ENCODE peak calls at places on chromosomes 12 and 14, in nine cellular contexts. R is A549; Y is AG04450; L is CD8-positive, alpha-beta T cell; V is psoas muscle; T is neural progenitor cell; C is AG10803; J is HepG2; B is fibroblast of the aortic adventitia. Q is an unnamed sample.

GRCh38 chr12:87671757-87672156 is 357.4 kb downstream of the C12orf50 start:
- DNase-seq in L (no peak), T (no peak), B (no peak), J (no peak), R (no peak), V (no peak), Y (no peak), C (peak), Q (no peak)

GRCh38 chr14:81594012-81594411 is 60.4 kb upstream of the SEL1L start:
- DNase-seq in J (peak), Y (no peak), V (no peak), C (no peak), B (no peak), R (no peak), T (peak), L (no peak), Q (no peak)

GRCh38 chr12:71045781-71046180 is 112.0 kb downstream of the TSPAN8 start:
- DNase-seq in T (no peak), B (peak), R (peak), L (no peak), Y (no peak), J (no peak), C (peak), V (no peak), Q (peak)

GRCh38 chr12:108833757-108834472 is 23.5 kb downstream of the SSH1 start:
- DNase-seq in V (peak), B (peak), Y (no peak), L (no peak), T (no peak), C (peak), J (no peak), R (no peak), Q (peak)

GRCh38 chr12:21697829-21698630 is 40.4 kb upstream of the LDHB start:
- DNase-seq in B (peak), R (peak), Y (peak), C (peak), J (peak), V (no peak), L (no peak), T (peak), Q (peak)

GRCh38 chr14:33589334-33589733 is 361.5 kb downstream of the EGLN3 start:
- DNase-seq in B (peak), T (no peak), R (no peak), J (no peak), C (peak), Y (no peak), L (no peak), V (no peak), Q (peak)

GRCh38 chr14:56487090-56487667 is 92.4 kb upstream of the TMEM260 start:
- DNase-seq in Y (no peak), V (no peak), L (no peak), B (peak), T (peak), J (no peak), C (peak), R (peak), Q (peak)

GRCh38 chr12:124463341-124463861 is 104.0 kb downstream of the NCOR2 start:
- DNase-seq in J (no peak), C (no peak), V (no peak), L (no peak), T (peak), R (no peak), Y (no peak), B (no peak), Q (peak)

GRCh38 chr14:95255487-95255886 is 64.2 kb downstream of the CLMN start:
- DNase-seq in J (no peak), C (peak), Y (no peak), L (no peak), V (no peak), B (peak), T (peak), R (peak), Q (no peak)

GRCh38 chr12:50283924-50284236 is 560 bp upstream of the LIMA1 start:
- DNase-seq in T (no peak), C (peak), V (no peak), J (no peak), Y (no peak), B (peak), L (no peak), R (no peak), Q (no peak)

GRCh38 chr14:77620222-77620865 is 3.9 kb upstream of the SPTLC2 start:
- DNase-seq in B (no peak), Y (no peak), C (no peak), J (no peak), R (no peak), V (no peak), L (no peak), T (no peak), Q (no peak)

GRCh38 chr14:84544486-84544885 is 985.5 kb upstream of the FLRT2 start:
- DNase-seq in J (no peak), Y (no peak), L (no peak), R (no peak), C (no peak), T (no peak), B (no peak), V (no peak), Q (no peak)

GRCh38 chr12:93959657-93960056 is 188.7 kb upstream of the PLXNC1 start:
- DNase-seq in T (no peak), V (no peak), C (no peak), J (no peak), B (no peak), R (peak), L (no peak), Y (no peak), Q (no peak)

GRCh38 chr14:78633747-78634146 is 463.6 kb downstream of the NRXN3 start:
- DNase-seq in J (no peak), C (no peak), B (no peak), Y (no peak), V (no peak), T (peak), R (no peak), L (no peak), Q (no peak)

GRCh38 chr12:102483466-102483865 is 3.1 kb upstream of the IGF1 start:
- DNase-seq in Y (no peak), B (no peak), L (no peak), C (no peak), R (no peak), V (no peak), J (no peak), T (no peak), Q (no peak)

GRCh38 chr14:70567791-70568190 is 32.7 kb downstream of the MED6 start:
- DNase-seq in T (peak), Y (peak), B (peak), V (no peak), C (peak), J (peak), R (peak), L (no peak), Q (peak)

GRCh38 chr12:3119192-3119744 is 42.1 kb downstream of the TSPAN9 start:
- DNase-seq in L (no peak), Y (no peak), B (no peak), J (no peak), T (no peak), C (peak), R (no peak), V (no peak), Q (peak)

GRCh38 chr12:98295681-98296080 is 219.7 kb upstream of the TMPO start:
- DNase-seq in J (no peak), B (no peak), T (no peak), C (peak), L (no peak), V (no peak), R (no peak), Y (no peak), Q (no peak)

GRCh38 chr12:12481636-12482035 is 81.0 kb downstream of the DUSP16 start:
- DNase-seq in V (no peak), C (no peak), J (no peak), Y (no peak), B (no peak), L (no peak), T (no peak), R (no peak), Q (no peak)

GRCh38 chr14:101972126-101972785 is 7.9 kb downstream of the DYNC1H1 start:
- DNase-seq in J (peak), R (peak), T (no peak), Y (peak), L (no peak), B (peak), C (peak), V (peak), Q (peak)

GRCh38 chr14:95220663-95221231 is 63.4 kb upstream of the DICER1 start:
- DNase-seq in T (peak), V (no peak), R (no peak), C (peak), J (no peak), L (no peak), Y (no peak), B (peak), Q (peak)

GRCh38 chr12:48021485-48022179 is 17.4 kb upstream of the COL2A1 start:
- DNase-seq in J (no peak), L (no peak), B (no peak), V (no peak), Y (no peak), R (peak), C (no peak), T (peak), Q (peak)

GRCh38 chr12:108721824-108722223 is 9.5 kb downstream of the CORO1C start:
- DNase-seq in J (no peak), Y (no peak), R (no peak), B (no peak), V (no peak), C (no peak), T (no peak), L (no peak), Q (no peak)

GRCh38 chr12:38555620-38556596 is 239.3 kb downstream of the ALG10B start:
- DNase-seq in Y (no peak), T (no peak), J (no peak), R (peak), L (no peak), B (no peak), V (no peak), C (no peak), Q (no peak)

GRCh38 chr14:69481815-69482568 is 2.5 kb upstream of the PLEKHD1 start:
- DNase-seq in J (no peak), T (no peak), C (no peak), B (no peak), V (no peak), R (no peak), Y (no peak), L (no peak), Q (no peak)

GRCh38 chr12:63917864-63918742 is 73.6 kb downstream of the SRGAP1 start:
- DNase-seq in Y (peak), L (no peak), V (no peak), T (no peak), C (peak), R (peak), B (peak), J (peak), Q (peak)

GRCh38 chr14:92792885-92793284 is 1.2 kb upstream of the GOLGA5 start:
- DNase-seq in J (no peak), V (no peak), R (peak), L (no peak), B (no peak), Y (no peak), T (peak), C (peak), Q (no peak)

GRCh38 chr12:56084958-56085543 is 5.1 kb downstream of the ERBB3 start:
- DNase-seq in R (peak), L (no peak), Y (no peak), V (peak), J (no peak), B (no peak), T (peak), C (no peak), Q (peak)

GRCh38 chr12:93363854-93364297 is 13.8 kb upstream of the NUDT4 start:
- DNase-seq in J (no peak), C (no peak), L (no peak), R (no peak), V (no peak), Y (no peak), B (no peak), T (no peak), Q (no peak)

GRCh38 chr12:92396647-92397258 is 251.1 kb upstream of the BTG1 start:
- DNase-seq in V (no peak), Y (no peak), J (no peak), B (peak), C (peak), L (no peak), T (no peak), R (peak), Q (peak)

GRCh38 chr12:3295648-3296408 is 195.2 kb upstream of the PRMT8 start:
- DNase-seq in Y (no peak), B (peak), V (peak), T (no peak), J (no peak), R (no peak), C (peak), L (no peak), Q (peak)

GRCh38 chr14:95545769-95546168 is 10.9 kb downstream of the GLRX5 start:
- DNase-seq in L (no peak), J (no peak), V (no peak), R (peak), B (peak), C (peak), Y (peak), T (no peak), Q (peak)

GRCh38 chr14:51444381-51445000 is 204.4 kb downstream of the TMX1 start:
- DNase-seq in Y (no peak), T (no peak), C (peak), L (no peak), B (no peak), V (no peak), R (no peak), J (no peak), Q (no peak)

GRCh38 chr14:77249286-77249685 is 21.7 kb downstream of the NGB start:
- DNase-seq in L (no peak), V (peak), C (no peak), B (no peak), Y (no peak), R (no peak), T (no peak), J (no peak), Q (no peak)

GRCh38 chr12:53054112-53054878 is 4.4 kb downstream of the TNS2 start:
- DNase-seq in T (peak), V (peak), R (peak), B (peak), Y (no peak), J (peak), L (peak), C (peak), Q (peak)
- TF ChIP-seq CTCF in T (no peak), V (peak), R (no peak), B (no peak), Y (no peak), J (no peak), L (no peak), C (no peak), Q (no peak)

DNA sequence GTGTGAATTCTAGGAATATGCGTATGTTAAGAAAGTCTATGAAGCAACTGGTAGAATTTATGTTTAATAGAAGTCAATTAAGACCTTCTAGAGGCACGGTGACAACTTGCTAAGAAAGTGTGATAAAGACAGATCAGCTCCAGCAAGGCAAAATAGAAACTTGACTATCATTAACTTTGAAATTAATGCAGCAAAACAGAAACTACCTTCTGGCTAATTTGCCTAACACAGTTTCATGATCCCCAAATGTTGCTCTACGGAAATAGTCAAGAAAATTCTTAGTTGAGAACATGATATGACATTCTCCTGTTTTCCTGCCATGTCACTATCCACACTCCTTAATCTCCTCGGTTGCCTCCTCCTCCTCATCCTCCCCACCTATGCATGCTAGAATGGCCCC is 4.2 kb downstream of the DENND5B start:
- DNase-seq in L (no peak), T (no peak), R (no peak), C (no peak), J (no peak), V (no peak), Y (no peak), B (no peak), Q (no peak)
- H3K4me3 ChIP-seq in L (no peak), T (no peak), R (no peak), C (no peak), J (no peak), V (no peak), Y (no peak), B (no peak), Q (no peak)

DNA sequence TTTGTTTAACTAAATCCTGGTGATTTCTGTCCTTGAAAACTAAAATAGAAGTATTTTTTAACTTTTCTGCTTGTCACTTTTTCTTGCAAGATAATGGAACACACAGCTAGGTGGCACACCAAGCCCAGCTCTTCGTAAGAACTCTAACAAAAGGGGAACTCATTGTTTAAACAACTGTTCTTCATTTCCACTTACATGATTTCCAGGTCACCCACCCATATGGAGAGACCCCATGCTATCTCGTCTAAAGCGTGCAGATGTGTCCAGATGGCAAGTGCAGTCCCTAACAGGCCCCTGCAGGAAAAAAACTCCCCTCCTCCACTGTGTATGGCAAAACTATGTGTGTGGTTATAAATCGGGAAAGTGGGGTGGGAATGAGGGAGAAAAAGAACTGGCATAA is 43.3 kb upstream of the NT5DC3 start:
- DNase-seq in Y (peak), C (peak), R (peak), B (peak), V (no peak), T (peak), J (no peak), L (peak), Q (peak)
- TF ChIP-seq CTCF in Y (peak), C (peak), R (peak), B (peak), V (peak), T (peak), J (peak), L (peak), Q (peak)

GRCh38 chr14:58722433-58722832 is 84.7 kb downstream of the DACT1 start:
- DNase-seq in J (no peak), V (no peak), R (no peak), B (no peak), L (no peak), Y (no peak), C (no peak), T (no peak), Q (peak)

GRCh38 chr14:58725226-58725625 is 87.5 kb downstream of the DACT1 start:
- DNase-seq in T (no peak), C (no peak), R (no peak), B (no peak), J (no peak), Y (no peak), L (no peak), V (no peak), Q (peak)

DNA sequence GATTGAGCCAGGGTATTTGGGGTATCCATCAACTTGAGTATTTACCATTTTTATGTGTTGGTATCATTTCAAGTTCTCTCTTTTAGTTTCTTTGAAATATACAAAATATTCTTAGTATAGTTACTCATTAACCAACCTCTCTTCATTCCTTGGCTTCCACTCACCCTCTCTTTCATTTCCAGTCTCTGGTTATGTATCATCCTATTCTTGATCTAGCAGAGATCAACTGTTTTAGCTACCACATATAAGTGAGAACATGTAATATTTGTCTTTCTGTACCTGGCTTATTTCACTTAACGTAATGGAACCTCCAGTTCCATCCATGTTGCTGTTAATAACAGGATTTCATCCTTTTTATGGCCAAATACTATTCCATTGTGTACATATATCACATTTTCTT is 86.9 kb downstream of the DACT1 start:
- DNase-seq in C (no peak), L (no peak), V (no peak), B (no peak), T (no peak), J (no peak), Y (no peak), R (no peak), Q (no peak)
- H3K4me3 ChIP-seq in C (no peak), L (no peak), V (no peak), B (no peak), T (no peak), J (no peak), Y (no peak), R (no peak), Q (no peak)

Q was measured in fibroblast of villous mesenchyme.